ENCODE peak calls at places on chromosomes 16 and 17, in four cellular contexts. One of them, this sample, is unnamed.

GRCh38 chr17:52124561-52124960 is 34.0 kb downstream of the CA10 start:
- DNase-seq in fibroblast of the aortic adventitia: no peak
- DNase-seq in cardiac fibroblast: no peak
- DNase-seq in naive B cell: no peak
- DNase-seq in this sample: no peak

GRCh38 chr17:82835766-82836512 is 3.9 kb downstream of the ZNF750 start:
- DNase-seq in fibroblast of the aortic adventitia: no peak
- DNase-seq in cardiac fibroblast: no peak
- DNase-seq in naive B cell: no peak
- DNase-seq in this sample: no peak

GRCh38 chr16:85067024-85067423 is 39.4 kb downstream of the KIAA0513 start:
- DNase-seq in fibroblast of the aortic adventitia: no peak
- DNase-seq in cardiac fibroblast: no peak
- DNase-seq in naive B cell: no peak
- DNase-seq in this sample: no peak

GRCh38 chr16:1194665-1195392 is 30.2 kb downstream of the TPSG1 start:
- DNase-seq in fibroblast of the aortic adventitia: no peak
- DNase-seq in cardiac fibroblast: peak
- DNase-seq in naive B cell: no peak
- DNase-seq in this sample: no peak

GRCh38 chr17:42843358-42843934 is 934 bp upstream of the AOC2 start:
- DNase-seq in fibroblast of the aortic adventitia: peak
- DNase-seq in cardiac fibroblast: peak
- DNase-seq in naive B cell: peak
- DNase-seq in this sample: peak

GRCh38 chr17:58756246-58757161 is 850 bp downstream of the PPM1E start:
- DNase-seq in fibroblast of the aortic adventitia: peak
- DNase-seq in cardiac fibroblast: peak
- DNase-seq in naive B cell: peak
- DNase-seq in this sample: peak

GRCh38 chr17:13843862-13844640 is 225.3 kb upstream of the COX10 start:
- DNase-seq in fibroblast of the aortic adventitia: no peak
- DNase-seq in cardiac fibroblast: peak
- DNase-seq in naive B cell: no peak
- DNase-seq in this sample: no peak

GRCh38 chr17:12422632-12423031 is 243.1 kb upstream of the MYOCD start:
- DNase-seq in fibroblast of the aortic adventitia: no peak
- DNase-seq in cardiac fibroblast: no peak
- DNase-seq in naive B cell: no peak
- DNase-seq in this sample: no peak

GRCh38 chr16:27290582-27290981 is 22.0 kb upstream of the NSMCE1 start:
- DNase-seq in fibroblast of the aortic adventitia: peak
- DNase-seq in cardiac fibroblast: no peak
- DNase-seq in naive B cell: no peak
- DNase-seq in this sample: no peak

GRCh38 chr17:29764748-29765147 is 142.0 kb upstream of the CORO6 start:
- DNase-seq in fibroblast of the aortic adventitia: no peak
- DNase-seq in cardiac fibroblast: no peak
- DNase-seq in naive B cell: no peak
- DNase-seq in this sample: no peak

GRCh38 chr16:12611006-12611477 is 192.6 kb downstream of the CPPED1 start:
- DNase-seq in fibroblast of the aortic adventitia: no peak
- DNase-seq in cardiac fibroblast: no peak
- DNase-seq in naive B cell: no peak
- DNase-seq in this sample: no peak

GRCh38 chr17:79628861-79629547 is 18.2 kb upstream of the RBFOX3 start:
- DNase-seq in fibroblast of the aortic adventitia: no peak
- DNase-seq in cardiac fibroblast: no peak
- DNase-seq in naive B cell: no peak
- DNase-seq in this sample: no peak

GRCh38 chr17:40018211-40019121 is 3.2 kb downstream of the CSF3 start:
- DNase-seq in fibroblast of the aortic adventitia: peak
- DNase-seq in cardiac fibroblast: peak
- DNase-seq in naive B cell: no peak
- DNase-seq in this sample: no peak

GRCh38 chr16:7938175-7938574 is 605.5 kb downstream of the RBFOX1 start:
- DNase-seq in fibroblast of the aortic adventitia: no peak
- DNase-seq in cardiac fibroblast: no peak
- DNase-seq in naive B cell: no peak
- DNase-seq in this sample: no peak

GRCh38 chr16:67666538-67667433 is at the start of the genes C16orf86 and ENKD1:
- DNase-seq in fibroblast of the aortic adventitia: peak
- DNase-seq in cardiac fibroblast: peak
- DNase-seq in naive B cell: peak
- DNase-seq in this sample: peak